ENCODE peak calls at places on chromosomes 13 and 19, in four cellular contexts. S is fibroblast of the conjunctiva, M is A549, D is heart right ventricle. Q is an unnamed sample.

GRCh38 chr13:48043789-48044503 is 6.4 kb downstream of the NUDT15 start:
- DNase-seq in M (no peak), S (peak), D (no peak), Q (peak)

GRCh38 chr19:18961767-18962423 is 20.9 kb upstream of the HOMER3 start:
- DNase-seq in D (no peak), M (no peak), S (no peak), Q (no peak)

GRCh38 chr19:18278521-18279265 is 2.7 kb downstream of the JUND start:
- DNase-seq in D (no peak), M (no peak), S (no peak), Q (peak)

GRCh38 chr19:49212302-49212701 is 54.7 kb downstream of the TRPM4 start:
- DNase-seq in M (no peak), S (no peak), D (no peak), Q (peak)

GRCh38 chr19:30450101-30450500 is 77.9 kb downstream of the ZNF536 start:
- DNase-seq in S (peak), M (no peak), D (peak), Q (no peak)

GRCh38 chr19:54271106-54271505 is 9.8 kb downstream of the LILRB2 start:
- DNase-seq in D (no peak), M (no peak), S (no peak), Q (no peak)

GRCh38 chr19:40136818-40137217 is 46.1 kb upstream of the ZNF780A start:
- DNase-seq in D (no peak), M (no peak), S (no peak), Q (no peak)

GRCh38 chr19:6588508-6589345 is 2.2 kb downstream of the CD70 start:
- DNase-seq in S (no peak), M (no peak), D (no peak), Q (no peak)

GRCh38 chr19:16036941-16037340 is 39.4 kb upstream of the TPM4 start:
- DNase-seq in D (no peak), S (no peak), M (no peak), Q (no peak)

GRCh38 chr19:7500811-7501450 is 12.1 kb upstream of the PEX11G start:
- DNase-seq in M (peak), S (no peak), D (no peak), Q (no peak)

GRCh38 chr13:38141792-38142191 is 207.9 kb upstream of the UFM1 start:
- DNase-seq in D (no peak), S (no peak), M (no peak), Q (peak)

GRCh38 chr19:7965259-7965841 is 21.9 kb upstream of the TIMM44 start:
- DNase-seq in M (no peak), D (no peak), S (no peak), Q (no peak)

GRCh38 chr19:3950871-3951861 is 18.3 kb downstream of the NMRK2 start:
- DNase-seq in S (no peak), D (peak), M (no peak), Q (peak)

GRCh38 chr13:63517376-63517775 is 2101.7 kb upstream of the PCDH20 start:
- DNase-seq in D (no peak), S (peak), M (no peak), Q (no peak)

Q was measured in myocyte.